ENCODE peak calls at places on chromosomes 7 and 10, in six cellular contexts. S is IMR-90, Q is kidney epithelial cell, A is fibroblast of lung, Z is heart left ventricle, W is brain microvascular endothelial cell. L is an unnamed sample.

GRCh38 chr10:49260636-49261296 is 38.2 kb upstream of the C10orf71 start:
- DNase-seq in S (no peak), Q (no peak), A (no peak), Z (no peak), W (no peak), L (no peak)

GRCh38 chr10:55410415-55410885 is 609.4 kb upstream of the PCDH15 start:
- DNase-seq in S (no peak), Q (no peak), A (peak), Z (peak), W (peak), L (no peak)

GRCh38 chr10:64753516-64753915 is 1232.3 kb downstream of the REEP3 start:
- DNase-seq in S (no peak), Q (no peak), A (no peak), Z (no peak), W (no peak), L (no peak)

GRCh38 chr7:82335927-82336326 is 107.7 kb downstream of the CACNA2D1 start:
- DNase-seq in S (peak), Q (peak), A (peak), Z (no peak), W (no peak), L (peak)

GRCh38 chr7:156929789-156930539 is 19.5 kb upstream of the NOM1 start:
- DNase-seq in S (no peak), Q (no peak), A (no peak), Z (no peak), W (no peak), L (no peak)

GRCh38 chr10:127737563-127738511 is 852 bp downstream of the FOXI2 start:
- DNase-seq in S (no peak), Q (no peak), A (no peak), Z (no peak), W (no peak), L (no peak)

GRCh38 chr10:71597821-71598498 is 121.6 kb downstream of the C10orf105 start:
- DNase-seq in S (no peak), Q (no peak), A (peak), Z (peak), W (no peak), L (peak)

GRCh38 chr7:91280180-91280579 is 15.9 kb downstream of the FZD1 start:
- DNase-seq in S (peak), Q (no peak), A (no peak), Z (no peak), W (no peak), L (no peak)

GRCh38 chr7:137017221-137017620 is 148.8 kb downstream of the CHRM2 start:
- DNase-seq in S (peak), Q (no peak), A (no peak), Z (no peak), W (no peak), L (no peak)

GRCh38 chr10:119189811-119190282 is 11.2 kb upstream of the PRDX3 start:
- DNase-seq in S (peak), Q (no peak), A (peak), Z (no peak), W (peak), L (peak)

GRCh38 chr7:151470656-151471180 is 30.8 kb upstream of the CRYGN start:
- DNase-seq in S (no peak), Q (no peak), A (no peak), Z (no peak), W (no peak), L (no peak)

GRCh38 chr7:108717771-108718170 is 148.1 kb downstream of the DNAJB9 start:
- DNase-seq in S (no peak), Q (no peak), A (peak), Z (no peak), W (no peak), L (no peak)

GRCh38 chr7:155856656-155857055 is 44.4 kb upstream of the SHH start:
- DNase-seq in S (no peak), Q (no peak), A (no peak), Z (no peak), W (no peak), L (no peak)

GRCh38 chr10:12448729-12449391 is 99.5 kb downstream of the CAMK1D start:
- DNase-seq in S (peak), Q (peak), A (peak), Z (no peak), W (peak), L (peak)

GRCh38 chr10:77073066-77073960 is 564.3 kb downstream of the KCNMA1 start:
- DNase-seq in S (peak), Q (no peak), A (peak), Z (no peak), W (no peak), L (peak)

GRCh38 chr10:101120884-101121660 is 10.0 kb upstream of the TLX1 start:
- DNase-seq in S (no peak), Q (no peak), A (no peak), Z (no peak), W (no peak), L (no peak)

GRCh38 chr10:29204119-29204518 is 84.8 kb upstream of the LYZL1 start:
- DNase-seq in S (no peak), Q (no peak), A (no peak), Z (no peak), W (no peak), L (no peak)

GRCh38 chr10:19845963-19846362 is 29.7 kb downstream of the PLXDC2 start:
- DNase-seq in S (no peak), Q (no peak), A (no peak), Z (no peak), W (no peak), L (no peak)

GRCh38 chr7:50474382-50475155 is 24.4 kb upstream of the FIGNL1 start:
- DNase-seq in S (no peak), Q (no peak), A (no peak), Z (no peak), W (no peak), L (no peak)

GRCh38 chr10:44478040-44478439 is 93.1 kb upstream of the CXCL12 start:
- DNase-seq in S (peak), Q (no peak), A (no peak), Z (no peak), W (peak), L (peak)

GRCh38 chr7:139099181-139099947 is 10.2 kb downstream of the ZC3HAV1 start:
- DNase-seq in S (peak), Q (no peak), A (peak), Z (no peak), W (no peak), L (no peak)

GRCh38 chr10:132407846-132408278 is 10.9 kb downstream of the PWWP2B start:
- DNase-seq in S (peak), Q (no peak), A (peak), Z (no peak), W (peak), L (no peak)

GRCh38 chr10:29590598-29591415 is 44.0 kb downstream of the SVIL start:
- DNase-seq in S (peak), Q (no peak), A (peak), Z (no peak), W (peak), L (peak)

GRCh38 chr10:122515588-122516231 is 44.8 kb upstream of the DMBT1 start:
- DNase-seq in S (peak), Q (peak), A (no peak), Z (peak), W (no peak), L (no peak)

GRCh38 chr10:480928-481551 is 208.4 kb downstream of the DIP2C start:
- DNase-seq in S (peak), Q (no peak), A (peak), Z (no peak), W (peak), L (peak)

GRCh38 chr10:103284170-103284569 is 7.2 kb downstream of the INA start:
- DNase-seq in S (no peak), Q (no peak), A (peak), Z (no peak), W (no peak), L (no peak)

GRCh38 chr10:76632158-76633051 is 1005.2 kb downstream of the KCNMA1 start:
- DNase-seq in S (no peak), Q (no peak), A (no peak), Z (peak), W (no peak), L (no peak)

GRCh38 chr7:117872565-117873055 is 631 bp downstream of the CTTNBP2 start:
- DNase-seq in S (no peak), Q (no peak), A (peak), Z (peak), W (peak), L (peak)

GRCh38 chr10:19778996-19779395 is 37.2 kb upstream of the PLXDC2 start:
- DNase-seq in S (no peak), Q (no peak), A (no peak), Z (no peak), W (no peak), L (no peak)

GRCh38 chr7:105218215-105218614 is 170.5 kb downstream of the SRPK2 start:
- DNase-seq in S (peak), Q (peak), A (no peak), Z (no peak), W (no peak), L (no peak)

GRCh38 chr10:132698761-132699391 is 87.1 kb downstream of the NKX6-2 start:
- DNase-seq in S (no peak), Q (no peak), A (no peak), Z (peak), W (no peak), L (no peak)

GRCh38 chr10:90451283-90451682 is 406.6 kb downstream of the HTR7 start:
- DNase-seq in S (no peak), Q (no peak), A (peak), Z (no peak), W (peak), L (peak)

GRCh38 chr10:73529089-73529832 is 33.4 kb upstream of the PPP3CB start:
- DNase-seq in S (peak), Q (peak), A (peak), Z (no peak), W (peak), L (peak)

GRCh38 chr7:115097175-115097671 is 175.3 kb downstream of the MDFIC start:
- DNase-seq in S (peak), Q (peak), A (peak), Z (no peak), W (peak), L (peak)

GRCh38 chr10:21732067-21732772 is 198.2 kb downstream of the MLLT10 start:
- DNase-seq in S (peak), Q (no peak), A (peak), Z (peak), W (peak), L (peak)

GRCh38 chr7:114939484-114940097 is 17.7 kb downstream of the MDFIC start:
- DNase-seq in S (no peak), Q (no peak), A (no peak), Z (no peak), W (no peak), L (no peak)

DNA sequence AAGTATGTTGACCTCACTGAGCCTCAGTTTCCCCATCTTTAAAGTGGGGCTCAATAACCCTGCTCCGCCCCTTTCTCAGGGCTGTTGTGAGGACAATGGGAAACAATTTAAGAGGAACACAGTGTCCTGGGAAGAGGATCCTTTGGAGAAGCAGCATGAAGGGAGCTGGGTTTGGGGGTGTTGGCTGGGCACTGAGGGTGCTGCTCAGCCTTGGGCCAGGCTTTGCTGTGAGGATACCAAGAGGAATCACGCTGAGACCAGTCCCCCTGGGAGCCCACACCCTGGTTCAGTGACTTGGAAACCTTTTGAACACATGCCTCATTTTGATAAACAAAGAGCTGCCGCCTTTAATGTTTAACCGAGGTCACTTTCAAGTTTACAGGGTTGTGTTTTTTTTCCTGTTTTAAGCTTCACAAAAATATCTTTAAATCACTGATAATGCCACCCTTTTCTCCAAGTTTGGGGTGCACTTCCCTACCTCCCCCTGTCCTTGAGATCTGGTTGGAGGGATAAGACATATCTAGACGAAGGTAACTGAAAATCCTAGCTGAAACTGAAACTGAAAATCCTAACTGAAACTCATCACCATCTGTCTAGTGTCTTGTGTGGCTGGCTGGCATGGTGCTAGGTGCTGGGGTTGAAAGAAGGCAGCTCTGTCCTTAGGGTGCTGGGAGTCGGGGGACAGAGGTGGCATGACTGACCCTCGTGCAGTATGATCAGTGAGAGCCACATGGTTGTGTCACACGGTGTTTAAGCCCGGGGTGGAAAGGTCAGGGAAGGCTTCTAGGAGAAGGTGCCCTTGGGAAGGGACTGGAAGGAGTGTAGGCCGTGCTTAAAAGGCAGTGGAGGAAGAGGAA is 27.7 kb downstream of the ZNF775 start:
- DNase-seq in S (peak), Q (no peak), A (no peak), Z (peak), W (no peak), L (peak)
- H3K4me3 ChIP-seq in S (peak), Q (no peak), A (peak), Z (peak), W (no peak), L (peak)

GRCh38 chr7:66522518-66522917 is 106.2 kb upstream of the KCTD7 start:
- DNase-seq in S (no peak), Q (no peak), A (no peak), Z (no peak), W (no peak), L (no peak)
- TF ChIP-seq CTCF in S (peak), Q (peak), A (peak), Z (no peak), W (peak), L (peak)

DNA sequence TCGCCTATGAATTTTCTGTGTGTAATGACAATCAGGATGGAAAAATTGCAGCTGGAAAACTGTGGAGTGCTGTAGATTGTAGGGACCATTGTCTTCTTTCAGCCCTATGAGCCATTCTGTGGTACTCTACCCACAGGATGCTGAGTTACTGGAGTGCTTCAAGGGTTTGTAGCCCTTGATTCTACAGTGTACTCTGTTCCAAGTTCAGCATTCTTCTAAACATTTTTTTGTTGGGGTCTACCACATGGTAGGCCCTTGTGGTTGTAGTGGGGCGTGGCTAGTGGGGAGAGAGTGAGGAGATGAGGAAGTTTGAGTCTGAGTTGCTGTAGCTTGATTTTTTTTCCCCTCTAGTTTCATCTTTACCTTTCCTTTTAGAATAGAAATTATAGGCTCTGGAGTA is 33.5 kb downstream of the REEP3 start:
- DNase-seq in S (peak), Q (peak), A (peak), Z (no peak), W (peak), L (peak)
- H3K4me3 ChIP-seq in S (no peak), Q (no peak), A (no peak), Z (no peak), W (no peak), L (no peak)

GRCh38 chr7:99143522-99143852 is 421 bp downstream of the SMURF1 start:
- DNase-seq in S (no peak), Q (no peak), A (no peak), Z (no peak), W (no peak), L (no peak)

GRCh38 chr7:99141334-99141733 is 2.6 kb downstream of the SMURF1 start:
- DNase-seq in S (no peak), Q (no peak), A (no peak), Z (no peak), W (no peak), L (peak)

GRCh38 chr7:99142727-99143521 is 984 bp downstream of the SMURF1 start:
- DNase-seq in S (peak), Q (peak), A (peak), Z (peak), W (peak), L (peak)

GRCh38 chr7:99140813-99141212 is 3.1 kb downstream of the SMURF1 start:
- DNase-seq in S (no peak), Q (no peak), A (no peak), Z (no peak), W (no peak), L (no peak)

DNA sequence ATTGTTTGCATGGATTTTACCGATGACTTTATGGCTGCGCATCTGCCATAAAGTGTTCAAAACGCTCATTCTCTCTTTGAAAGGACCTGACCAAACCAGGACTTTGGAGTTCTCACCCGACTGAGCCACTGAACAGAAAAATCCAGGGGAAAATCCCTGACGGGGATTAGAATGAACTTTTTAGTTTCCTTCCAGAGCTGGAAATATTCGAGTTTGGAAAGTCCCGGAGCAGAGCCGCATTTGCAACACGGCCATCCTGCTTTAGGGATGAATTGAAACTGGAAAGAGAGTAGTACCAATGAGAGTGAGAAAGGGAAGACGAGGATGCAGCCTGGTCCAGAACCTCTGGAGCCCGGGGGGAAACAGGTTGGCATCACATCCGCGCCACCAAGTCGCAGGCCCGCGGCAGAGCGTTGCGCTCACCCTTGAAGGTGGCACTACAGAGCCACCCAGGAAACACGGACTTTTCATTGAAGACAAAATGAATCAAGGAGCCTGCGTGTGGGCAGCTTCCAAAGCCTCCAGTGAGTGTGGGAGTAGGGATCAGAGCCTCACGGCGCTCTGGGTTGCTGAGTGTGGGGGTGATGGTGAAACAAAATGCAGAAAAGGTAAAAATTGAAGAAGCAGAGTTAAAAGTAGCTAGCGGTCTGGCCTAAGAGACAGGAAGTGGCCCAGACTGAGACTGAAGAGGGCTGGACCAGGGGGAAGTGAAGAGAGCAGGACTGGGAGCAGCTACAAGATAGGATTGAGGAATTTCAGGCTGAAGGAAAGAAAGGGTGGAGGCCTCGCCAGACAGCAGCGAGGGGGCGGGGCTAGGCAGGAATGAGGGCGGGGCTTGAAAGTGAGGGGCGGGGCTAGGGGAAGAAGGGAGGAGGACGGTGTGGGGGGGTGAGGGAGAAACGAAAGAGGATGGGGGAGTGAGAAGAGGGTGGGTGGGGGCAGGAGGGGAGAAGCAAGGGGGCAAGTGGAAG is 1.9 kb downstream of the SMURF1 start:
- DNase-seq in S (peak), Q (no peak), A (peak), Z (peak), W (peak), L (peak)
- TF ChIP-seq CTCF in S (no peak), Q (no peak), A (no peak), Z (no peak), W (no peak), L (no peak)

L was measured in fibroblast of the aortic adventitia.